ENCODE peak calls at places on chromosomes 5 and 9, in six cellular contexts. H is IMR-90, B is left ventricle myocardium inferior, X is body of pancreas, K is heart left ventricle, Q is esophagus squamous epithelium. J is an unnamed sample.

GRCh38 chr5:32317056-32317455 is 4.3 kb upstream of the MTMR12 start:
- DNase-seq in K (no peak), Q (no peak), H (no peak), X (no peak), B (no peak), J (no peak)

GRCh38 chr5:124040799-124041198 is 528.8 kb downstream of the CSNK1G3 start:
- DNase-seq in B (no peak), H (peak), Q (no peak), X (peak), K (no peak), J (no peak)

GRCh38 chr5:102307232-102307631 is 11.1 kb upstream of the SLCO4C1 start:
- DNase-seq in X (no peak), Q (no peak), B (no peak), H (no peak), K (no peak), J (no peak)

GRCh38 chr5:171688696-171689495 is 96.7 kb upstream of the SMIM23 start:
- DNase-seq in X (no peak), K (no peak), B (no peak), H (no peak), Q (no peak), J (no peak)

GRCh38 chr9:117000196-117000723 is 313.2 kb downstream of the TRIM32 start:
- DNase-seq in Q (no peak), X (no peak), H (no peak), K (no peak), B (no peak), J (no peak)

GRCh38 chr9:85108229-85108628 is 438.7 kb downstream of the NTRK2 start:
- DNase-seq in K (no peak), X (no peak), Q (no peak), H (no peak), B (no peak), J (no peak)

GRCh38 chr5:135039526-135040296 is 5.7 kb upstream of the PITX1 start:
- DNase-seq in Q (no peak), X (no peak), K (peak), B (no peak), H (no peak), J (peak)

GRCh38 chr9:4553951-4554381 is 63.7 kb downstream of the SLC1A1 start:
- DNase-seq in K (no peak), H (peak), Q (no peak), X (no peak), B (no peak), J (no peak)

GRCh38 chr5:115986358-115986757 is 24.1 kb downstream of the LVRN start:
- DNase-seq in H (peak), Q (no peak), X (no peak), K (no peak), B (no peak), J (no peak)

GRCh38 chr5:77232959-77233358 is 22.5 kb downstream of the PDE8B start:
- DNase-seq in X (no peak), B (no peak), H (no peak), K (no peak), Q (no peak), J (no peak)

GRCh38 chr9:567128-567745 is 274.3 kb upstream of the DMRT1 start:
- DNase-seq in X (no peak), K (no peak), Q (no peak), B (no peak), H (no peak), J (no peak)

GRCh38 chr5:35644543-35644942 is 26.9 kb downstream of the SPEF2 start:
- DNase-seq in H (no peak), K (no peak), X (no peak), Q (no peak), B (no peak), J (no peak)

GRCh38 chr5:78930742-78931141 is 54.4 kb downstream of the ARSB start:
- DNase-seq in B (no peak), Q (no peak), K (no peak), H (peak), X (no peak), J (no peak)

GRCh38 chr5:143217804-143218160 is 185.7 kb downstream of the NR3C1 start:
- DNase-seq in Q (no peak), X (no peak), B (no peak), H (no peak), K (no peak), J (no peak)

GRCh38 chr9:91714020-91714721 is 235.9 kb downstream of the ROR2 start:
- DNase-seq in Q (no peak), K (peak), H (peak), B (peak), X (peak), J (peak)

GRCh38 chr5:111820072-111820471 is 63.1 kb upstream of the NREP start:
- DNase-seq in H (no peak), X (no peak), K (no peak), Q (no peak), B (no peak), J (no peak)

GRCh38 chr9:134301387-134302129 is 24.7 kb upstream of the RXRA start:
- DNase-seq in K (peak), H (no peak), X (peak), B (peak), Q (no peak), J (peak)

GRCh38 chr5:57805732-57806131 is 323.1 kb upstream of the ACTBL2 start:
- DNase-seq in Q (no peak), H (peak), B (no peak), X (no peak), K (no peak), J (no peak)

GRCh38 chr9:105901514-105902109 is 207.3 kb downstream of the TMEM38B start:
- DNase-seq in B (peak), K (no peak), X (no peak), H (peak), Q (no peak), J (peak)

GRCh38 chr5:35651002-35651756 is 33.5 kb downstream of the SPEF2 start:
- DNase-seq in H (peak), B (no peak), Q (no peak), X (peak), K (no peak), J (no peak)

GRCh38 chr9:127318651-127319167 is 54.1 kb downstream of the GARNL3 start:
- DNase-seq in Q (no peak), X (no peak), H (peak), K (no peak), B (peak), J (no peak)

GRCh38 chr9:76512826-76513225 is 53.8 kb downstream of the GCNT1 start:
- DNase-seq in K (no peak), H (peak), B (no peak), Q (no peak), X (no peak), J (no peak)

GRCh38 chr5:123528059-123528458 is 16.1 kb downstream of the CSNK1G3 start:
- DNase-seq in Q (no peak), H (no peak), X (no peak), B (no peak), K (no peak), J (no peak)

GRCh38 chr9:129493714-129494047 is 127.2 kb downstream of the C9orf50 start:
- DNase-seq in B (no peak), X (no peak), Q (no peak), K (no peak), H (no peak), J (no peak)
- H3K27ac ChIP-seq in B (peak), X (peak), Q (peak), K (no peak), H (peak), J (no peak)

DNA sequence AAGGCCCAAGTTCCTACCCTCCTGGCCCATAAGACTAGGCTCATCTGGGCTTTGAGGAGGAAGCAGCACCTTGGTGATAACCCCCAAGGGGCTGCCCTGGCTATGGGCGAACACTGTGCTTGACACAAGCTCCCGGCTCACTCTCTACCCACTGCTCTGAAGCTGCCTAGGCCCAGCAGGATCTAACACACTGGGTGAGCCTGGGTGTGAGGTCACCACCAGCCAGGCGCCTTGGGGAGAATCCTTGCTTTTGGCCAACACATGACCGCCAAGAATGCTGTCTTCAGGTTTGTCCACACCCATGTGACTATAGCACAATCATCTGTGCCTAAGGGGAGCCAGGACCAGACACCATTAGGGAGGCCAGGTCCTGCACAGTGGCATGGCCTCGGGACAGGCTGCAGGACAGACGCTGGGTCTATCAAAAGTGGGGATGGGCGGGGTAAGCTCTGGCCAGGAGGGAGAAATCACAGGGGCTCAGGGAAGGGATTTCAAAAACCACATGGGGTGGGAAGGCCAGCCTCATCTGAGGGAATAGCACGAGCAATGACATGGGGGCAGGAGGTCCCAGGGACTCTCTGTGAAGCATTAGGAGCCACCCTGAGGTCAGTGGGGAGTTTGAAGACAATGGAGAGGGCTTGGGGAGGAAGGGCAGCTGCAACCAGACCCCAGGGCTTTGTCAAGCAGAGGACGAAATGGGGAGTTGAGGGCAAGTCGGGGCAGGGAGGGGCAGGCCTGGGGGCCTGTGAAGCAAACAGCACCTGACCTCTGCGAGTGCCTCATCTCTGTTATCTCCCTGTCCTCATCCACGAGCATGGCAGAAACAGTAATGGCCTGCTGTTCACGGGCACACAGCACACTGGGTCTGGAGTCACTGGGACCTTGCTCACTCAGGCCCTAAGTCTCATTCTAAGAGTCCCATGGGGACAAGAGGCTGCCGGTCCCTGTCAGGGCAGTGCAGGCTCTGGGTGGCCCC is 29.4 kb downstream of the BICD2 start:
- DNase-seq in H (no peak), X (peak), B (no peak), K (no peak), Q (no peak), J (peak)
- H3K27ac ChIP-seq in H (no peak), X (no peak), B (no peak), K (no peak), Q (peak), J (no peak)

DNA sequence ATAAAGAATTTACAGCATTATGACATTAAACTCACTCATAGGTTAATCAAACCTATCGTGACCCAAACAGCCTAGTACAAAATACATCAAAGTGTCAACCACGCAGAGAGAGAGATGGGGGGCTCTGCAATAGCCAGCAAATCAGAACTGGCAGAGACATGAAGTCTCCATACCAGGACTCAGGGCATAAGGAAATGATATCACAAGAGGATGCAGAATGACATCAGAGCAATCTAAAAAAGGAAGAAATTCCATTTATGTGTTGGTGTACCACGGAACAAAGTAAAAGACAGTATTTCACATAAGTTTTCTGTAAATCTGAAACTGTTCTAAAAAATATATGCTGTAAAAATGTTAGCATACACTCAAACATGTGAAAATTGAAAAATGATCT is 24.6 kb downstream of the BICD2 start:
- DNase-seq in K (no peak), Q (no peak), B (no peak), H (peak), X (no peak), J (no peak)
- H3K27ac ChIP-seq in K (peak), Q (peak), B (peak), H (no peak), X (no peak), J (peak)

GRCh38 chr5:127518319-127518621 is 830 bp downstream of the PRRC1 start:
- DNase-seq in K (no peak), Q (no peak), B (no peak), X (no peak), H (peak), J (no peak)
- H3K27ac ChIP-seq in K (no peak), Q (peak), B (peak), X (peak), H (peak), J (peak)

GRCh38 chr5:125245216-125245615 is 498.8 kb upstream of the ZNF608 start:
- DNase-seq in X (no peak), K (no peak), H (no peak), B (no peak), Q (no peak), J (no peak)
- H3K27ac ChIP-seq in X (no peak), K (no peak), H (no peak), B (no peak), Q (no peak), J (no peak)

J was measured in right lobe of liver.